ENCODE peak calls at places on chromosomes 13 and 19, in four cellular contexts. G is AG10803, D is HFF-Myc, A is fibroblast of lung. H is an unnamed sample.

GRCh38 chr13:113129921-113130750 is 7.5 kb downstream of the F10 start:
- DNase-seq in G (no peak), D (no peak), A (peak), H (no peak)

GRCh38 chr13:35343417-35343816 is 133.1 kb downstream of the MAB21L1 start:
- DNase-seq in G (no peak), D (no peak), A (no peak), H (no peak)

GRCh38 chr13:29993196-29993595 is 142.8 kb upstream of the UBL3 start:
- DNase-seq in G (no peak), D (no peak), A (no peak), H (no peak)

GRCh38 chr13:110560606-110561334 is 752 bp downstream of the RAB20 start:
- DNase-seq in G (no peak), D (no peak), A (peak), H (no peak)

GRCh38 chr19:1470864-1471513 is 8.0 kb downstream of the C19orf25 start:
- DNase-seq in G (no peak), D (no peak), A (no peak), H (no peak)

GRCh38 chr19:46068345-46069258 is 27.8 kb upstream of the IGFL4 start:
- DNase-seq in G (peak), D (peak), A (peak), H (peak)

GRCh38 chr19:13063461-13064091 is 39.1 kb downstream of the LYL1 start:
- DNase-seq in G (no peak), D (no peak), A (no peak), H (no peak)

GRCh38 chr19:35284153-35285140 is 2.1 kb downstream of the HAMP start:
- DNase-seq in G (no peak), D (no peak), A (no peak), H (no peak)

GRCh38 chr13:113448545-113448884 is 4.8 kb downstream of the ADPRHL1 start:
- DNase-seq in G (no peak), D (no peak), A (no peak), H (no peak)

GRCh38 chr13:45269204-45269603 is 68.4 kb upstream of the KCTD4 start:
- DNase-seq in G (peak), D (no peak), A (peak), H (peak)

GRCh38 chr13:113875429-113875815 is 11.5 kb upstream of the GAS6 start:
- DNase-seq in G (no peak), D (no peak), A (no peak), H (no peak)

GRCh38 chr13:82933986-82934385 is 948.3 kb downstream of the SLITRK1 start:
- DNase-seq in G (peak), D (no peak), A (peak), H (no peak)

GRCh38 chr19:3405261-3405653 is 38.9 kb downstream of the NFIC start:
- DNase-seq in G (no peak), D (no peak), A (no peak), H (no peak)

GRCh38 chr19:13055213-13056051 is 47.2 kb downstream of the LYL1 start:
- DNase-seq in G (peak), D (peak), A (peak), H (peak)

GRCh38 chr19:6070179-6071102 is 39.9 kb downstream of the RFX2 start:
- DNase-seq in G (no peak), D (no peak), A (no peak), H (no peak)

GRCh38 chr19:28569132-28570114 is 643.5 kb downstream of the UQCRFS1 start:
- DNase-seq in G (no peak), D (no peak), A (no peak), H (no peak)

GRCh38 chr19:8017808-8018207 is 12.4 kb upstream of the ELAVL1 start:
- DNase-seq in G (no peak), D (no peak), A (no peak), H (no peak)
- TF ChIP-seq CTCF in G (no peak), D (peak), A (no peak), H (no peak)

GRCh38 chr13:55190996-55191395 is 1949.7 kb upstream of the PRR20A start:
- DNase-seq in G (no peak), D (no peak), A (no peak), H (no peak)
- H3K4me3 ChIP-seq in G (no peak), D (no peak), A (no peak), H (no peak)

GRCh38 chr13:43304945-43305344 is 281.6 kb downstream of the DNAJC15 start:
- DNase-seq in G (no peak), D (no peak), A (no peak), H (no peak)
- TF ChIP-seq CTCF in G (no peak), D (peak), A (no peak), H (no peak)

GRCh38 chr13:40676007-40676406 is 9.6 kb upstream of the FOXO1 start:
- DNase-seq in G (no peak), D (no peak), A (no peak), H (no peak)

GRCh38 chr13:40673061-40673397 is 6.6 kb upstream of the FOXO1 start:
- DNase-seq in G (no peak), D (no peak), A (no peak), H (no peak)

GRCh38 chr13:40670307-40670706 is 3.9 kb upstream of the FOXO1 start:
- DNase-seq in G (no peak), D (no peak), A (no peak), H (no peak)

GRCh38 chr13:40673414-40673813 is 7.0 kb upstream of the FOXO1 start:
- DNase-seq in G (no peak), D (no peak), A (no peak), H (no peak)

DNA sequence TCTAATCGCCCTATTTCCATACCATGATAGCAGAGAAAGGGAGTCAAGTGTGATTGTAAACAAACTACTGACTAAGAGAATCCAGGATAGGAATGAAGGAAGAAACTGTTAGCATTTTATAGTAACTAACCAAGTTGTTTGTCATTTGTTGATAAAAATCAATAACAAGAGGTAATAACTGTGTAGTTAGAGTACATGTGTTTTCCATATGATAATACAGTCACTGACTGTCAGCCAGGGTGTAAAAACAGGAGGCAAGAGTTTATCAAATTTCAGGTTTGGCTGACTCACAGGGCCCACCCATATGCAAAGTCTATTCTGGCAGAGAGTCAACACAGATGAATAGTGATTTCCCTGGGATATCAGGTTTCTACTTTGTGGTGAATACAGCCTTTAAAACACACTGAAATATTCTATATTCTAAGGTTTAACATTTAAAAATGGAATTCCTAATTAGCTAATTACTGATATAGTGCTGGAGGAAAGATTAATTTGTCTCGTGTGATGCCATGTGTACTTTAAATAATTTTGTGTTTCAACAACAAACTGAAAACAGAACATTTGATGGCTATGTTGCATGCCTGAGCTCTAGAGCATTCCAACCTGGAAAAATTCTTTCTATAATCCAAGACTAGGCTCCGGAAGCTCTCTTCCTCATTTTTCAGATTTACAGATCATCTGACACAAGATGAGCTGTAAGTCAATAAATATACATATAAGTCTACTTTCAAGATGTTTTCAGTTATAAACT is 6.0 kb upstream of the FOXO1 start:
- DNase-seq in G (peak), D (peak), A (peak), H (peak)
- H3K4me3 ChIP-seq in G (no peak), D (no peak), A (no peak), H (no peak)

GRCh38 chr13:26946675-26947342 is 186.2 kb upstream of the GPR12 start:
- DNase-seq in G (peak), D (peak), A (peak), H (peak)
- TF ChIP-seq CTCF in G (peak), D (peak), A (peak), H (peak)

DNA sequence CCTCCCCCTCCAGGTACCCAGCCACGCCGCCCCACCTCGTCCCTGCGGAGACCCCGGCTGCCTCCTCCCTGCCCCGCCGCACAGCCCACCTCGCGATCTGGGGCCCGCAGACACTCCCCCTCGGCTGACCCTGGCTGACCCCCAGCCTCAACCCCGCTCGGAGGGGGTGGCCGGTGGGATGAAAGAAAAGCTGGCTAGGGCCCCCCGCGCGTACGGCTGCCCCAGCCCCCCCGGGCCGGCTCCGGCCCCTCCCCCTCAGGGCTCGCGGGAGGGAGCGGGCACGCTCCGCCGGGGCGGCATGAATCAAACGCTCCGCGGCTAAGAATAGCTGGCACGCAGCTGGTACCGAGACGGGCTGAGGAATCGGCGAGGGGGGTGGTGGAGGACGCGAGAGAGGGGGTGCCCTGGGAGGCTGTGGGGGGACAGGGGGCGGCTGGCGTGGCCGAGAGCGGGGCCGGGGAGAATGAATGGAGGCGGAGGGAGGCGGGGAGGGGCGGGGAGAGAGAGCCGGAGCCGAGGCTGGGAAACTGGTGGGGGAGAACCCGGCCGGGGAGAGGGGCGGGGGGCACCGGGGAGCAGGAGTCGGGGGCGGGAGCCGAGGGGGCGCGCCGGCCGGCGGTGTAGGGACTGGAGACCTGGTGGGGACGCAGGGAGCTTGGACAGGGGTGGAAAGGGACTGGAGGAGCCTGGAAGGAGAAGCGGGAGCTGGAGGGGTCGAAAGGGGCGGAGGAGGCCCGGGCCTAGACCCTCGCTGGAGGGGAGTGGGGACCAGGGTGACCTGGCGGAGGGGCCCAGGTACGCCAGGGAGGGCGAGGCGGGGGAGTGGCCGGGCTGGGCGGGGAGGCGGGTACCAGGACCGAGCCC is 1.1 kb downstream of the SHANK1 start:
- DNase-seq in G (no peak), D (no peak), A (no peak), H (no peak)
- H3K4me3 ChIP-seq in G (peak), D (peak), A (no peak), H (peak)

GRCh38 chr19:40803857-40804782 is 5.1 kb downstream of the EGLN2 start:
- DNase-seq in G (no peak), D (no peak), A (no peak), H (no peak)
- TF ChIP-seq CTCF in G (no peak), D (no peak), A (no peak), H (no peak)

GRCh38 chr19:50280983-50281382 is 48.2 kb downstream of the KCNC3 start:
- DNase-seq in G (no peak), D (no peak), A (no peak), H (no peak)
- H3K4me3 ChIP-seq in G (no peak), D (no peak), A (no peak), H (no peak)

GRCh38 chr19:57947419-57948134 is at the start of gene ZNF256:
- DNase-seq in G (peak), D (peak), A (peak), H (peak)
- TF ChIP-seq CTCF in G (peak), D (peak), A (peak), H (peak)